ENCODE peak calls at places on chromosomes 13 and 19, in five cellular contexts. H is naive thymus-derived CD4-positive, alpha-beta T cell; R is fibroblast of the aortic adventitia; L is AG10803; T is OCI-LY7. B is an unnamed sample.
A peak's percentile ranks its signal among the peaks of the same experiment; 100 is the strongest.

GRCh38 chr19:5237190-5237780 is 103.3 kb downstream of the PTPRS start:
- DNase-seq in H (no peak), R (no peak), L (no peak), T (no peak), B (no peak)

GRCh38 chr13:109140054-109140776 is 510.8 kb downstream of the MYO16 start:
- DNase-seq in H (no peak), R (no peak), L (no peak), T (no peak), B (no peak)

GRCh38 chr13:53782400-53783030 is 753.9 kb downstream of the OLFM4 start:
- DNase-seq in H (peak; percentile 12), R (peak; percentile 36), L (peak; percentile 50), T (peak; percentile 50), B (peak; percentile 42)

GRCh38 chr19:42528354-42529247 is at the start of gene CEACAM1:
- DNase-seq in H (peak; percentile 53), R (no peak), L (no peak), T (peak; percentile 68), B (peak; percentile 25)

GRCh38 chr19:5150331-5150901 is 181.5 kb downstream of the KDM4B start:
- DNase-seq in H (no peak), R (no peak), L (no peak), T (no peak), B (no peak)

GRCh38 chr13:99174533-99175100 is 26.0 kb upstream of the UBAC2 start:
- DNase-seq in H (no peak), R (peak; percentile 10), L (no peak), T (no peak), B (no peak)

GRCh38 chr13:33351324-33351723 is 65.8 kb upstream of the STARD13 start:
- DNase-seq in H (no peak), R (peak; percentile 68), L (peak; percentile 57), T (no peak), B (no peak)

GRCh38 chr19:58468216-58468839 is 1.4 kb downstream of the ZNF324 start:
- DNase-seq in H (no peak), R (no peak), L (no peak), T (no peak), B (no peak)

GRCh38 chr19:19202707-19203011 is 555 bp downstream of the NR2C2AP start:
- DNase-seq in H (no peak), R (no peak), L (no peak), T (peak; percentile 26), B (no peak)

GRCh38 chr13:45332831-45333219 is 8.2 kb downstream of the TPT1 start:
- DNase-seq in H (no peak), R (no peak), L (no peak), T (peak; percentile 6), B (no peak)
- H3K4me3 ChIP-seq in H (no peak overlapping the region), R (no peak overlapping the region), L (no peak overlapping the region), T (no peak overlapping the region), B (no peak overlapping the region)

GRCh38 chr13:87334176-87334575 is 337.0 kb upstream of the SLITRK5 start:
- DNase-seq in H (no peak), R (no peak), L (no peak), T (no peak), B (no peak)
- H3K4me3 ChIP-seq in H (no peak overlapping the region), R (no peak overlapping the region), L (no peak overlapping the region), T (no peak overlapping the region), B (no peak overlapping the region)

DNA sequence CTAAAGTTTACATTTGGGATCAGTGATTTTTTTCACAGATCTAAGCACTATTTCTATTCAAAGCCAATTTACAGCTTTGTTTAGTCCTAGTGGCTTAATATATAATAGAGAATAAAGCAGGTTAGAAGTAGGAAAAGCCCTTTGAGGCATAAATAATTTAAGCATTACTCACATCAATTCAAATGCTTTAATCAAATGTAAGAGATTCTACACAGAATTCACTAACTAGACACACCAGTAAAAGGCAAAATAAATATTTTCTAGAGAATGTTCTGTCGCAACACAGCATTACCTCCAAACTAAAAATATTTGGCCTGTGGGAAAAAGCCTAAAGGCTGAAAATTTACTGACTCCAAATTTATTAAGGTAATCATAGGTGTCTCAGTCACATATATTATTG is 31.3 kb downstream of the KCTD12 start:
- DNase-seq in H (no peak), R (peak; percentile 46), L (peak; percentile 67), T (no peak), B (no peak)
- H3K4me3 ChIP-seq in H (no peak overlapping the region), R (no peak overlapping the region), L (no peak overlapping the region), T (no peak overlapping the region), B (no peak overlapping the region)

DNA sequence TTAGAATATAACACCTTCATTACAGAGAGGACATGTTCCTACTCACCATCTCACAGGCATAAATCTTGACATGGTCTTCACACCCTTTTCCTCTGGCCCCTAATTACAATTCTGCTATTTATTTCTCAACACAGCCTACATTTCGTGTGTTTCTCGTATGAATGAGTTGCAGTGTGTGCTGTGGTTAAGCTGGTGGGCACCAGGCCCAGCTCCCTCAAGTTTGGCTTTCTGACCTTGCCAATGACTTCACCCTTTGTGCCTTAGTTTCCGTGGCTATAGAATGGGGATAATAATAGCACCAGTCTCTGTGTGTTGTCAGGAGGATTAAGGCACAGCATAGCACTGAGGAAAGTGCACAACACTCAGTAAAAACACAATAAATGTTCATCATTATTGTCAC is 12.4 kb upstream of the KATNAL1 start:
- DNase-seq in H (no peak), R (peak; percentile 55), L (peak; percentile 75), T (no peak), B (no peak)
- H3K4me3 ChIP-seq in H (no peak overlapping the region), R (no peak overlapping the region), L (no peak overlapping the region), T (no peak overlapping the region), B (no peak overlapping the region)

GRCh38 chr19:48443262-48443661 is 2.5 kb upstream of the GRWD1 start:
- DNase-seq in H (peak; percentile 14), R (no peak), L (no peak), T (no peak), B (no peak)
- H3K4me3 ChIP-seq in H (no peak overlapping the region), R (no peak overlapping the region), L (no peak overlapping the region), T (no peak overlapping the region), B (no peak overlapping the region)

GRCh38 chr19:17052439-17052838 is 22.8 kb downstream of the HAUS8 start:
- DNase-seq in H (peak; percentile 45), R (peak; percentile 68), L (peak; percentile 54), T (peak; percentile 44), B (no peak)
- H3K4me3 ChIP-seq in H (no peak overlapping the region), R (no peak overlapping the region), L (no peak overlapping the region), T (no peak overlapping the region), B (no peak overlapping the region)

DNA sequence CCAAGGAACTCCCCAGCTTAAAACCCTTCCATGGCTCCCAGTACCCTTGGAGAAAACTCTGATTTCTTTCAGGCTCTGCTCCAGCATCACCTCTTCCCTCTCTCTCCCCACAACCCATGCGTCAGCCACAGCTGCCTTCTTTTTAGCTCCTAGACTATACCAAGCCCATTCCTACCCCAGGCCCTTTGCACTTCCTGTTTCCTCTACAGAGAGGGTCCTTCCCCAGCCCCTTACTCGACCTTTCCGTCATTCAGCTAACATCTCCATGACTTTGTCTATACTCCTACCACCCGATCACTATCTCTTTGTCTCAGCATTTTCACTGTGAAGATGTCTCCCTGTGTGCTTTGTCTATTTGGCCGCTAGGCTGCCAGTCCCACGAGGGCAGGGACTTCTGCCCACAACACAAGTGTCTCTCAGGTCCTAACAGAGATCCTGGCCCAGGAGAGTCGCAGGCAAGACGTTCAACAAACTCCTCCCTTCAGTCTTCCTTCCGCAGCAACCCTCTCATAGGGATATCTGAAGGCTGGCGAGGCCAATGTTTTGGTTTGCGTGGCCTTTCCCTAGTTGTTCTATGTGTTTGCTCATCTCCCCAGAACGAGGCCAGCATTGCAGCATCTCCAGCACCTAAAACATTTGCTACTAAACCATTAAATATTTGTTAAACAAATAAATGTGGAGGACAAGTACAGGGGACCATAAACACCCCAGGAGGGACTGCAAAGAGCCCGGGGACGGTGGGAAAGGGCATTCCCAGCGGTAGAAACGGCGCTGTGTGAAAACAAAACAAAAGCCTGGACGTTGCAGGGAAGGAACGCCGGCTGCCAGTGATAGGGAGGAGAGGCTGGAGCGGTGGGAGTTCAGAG is 816 bp downstream of the CCNP start:
- DNase-seq in H (no peak), R (peak; percentile 27), L (peak; percentile 43), T (no peak), B (no peak)
- H3K4me3 ChIP-seq in H (no peak overlapping the region), R (peak overlapping the region; percentile 35), L (peak overlapping the region; percentile 47), T (no peak overlapping the region), B (no peak overlapping the region)

GRCh38 chr19:3970313-3970807 is 539 bp downstream of the DAPK3 start:
- DNase-seq in H (no peak), R (no peak), L (no peak), T (no peak), B (no peak)

GRCh38 chr19:3969435-3970312 is 1.2 kb downstream of the DAPK3 start:
- DNase-seq in H (no peak), R (peak; percentile 78), L (peak; percentile 89), T (no peak), B (no peak)

GRCh38 chr19:3966051-3967017 is 4.6 kb downstream of the DAPK3 start:
- DNase-seq in H (no peak), R (no peak), L (no peak), T (no peak), B (no peak)

GRCh38 chr19:3970808-3971598 is at the start of gene DAPK3:
- DNase-seq in H (peak; percentile 86), R (peak; percentile 97), L (peak; percentile 97), T (peak; percentile 99), B (peak; percentile 81)

DNA sequence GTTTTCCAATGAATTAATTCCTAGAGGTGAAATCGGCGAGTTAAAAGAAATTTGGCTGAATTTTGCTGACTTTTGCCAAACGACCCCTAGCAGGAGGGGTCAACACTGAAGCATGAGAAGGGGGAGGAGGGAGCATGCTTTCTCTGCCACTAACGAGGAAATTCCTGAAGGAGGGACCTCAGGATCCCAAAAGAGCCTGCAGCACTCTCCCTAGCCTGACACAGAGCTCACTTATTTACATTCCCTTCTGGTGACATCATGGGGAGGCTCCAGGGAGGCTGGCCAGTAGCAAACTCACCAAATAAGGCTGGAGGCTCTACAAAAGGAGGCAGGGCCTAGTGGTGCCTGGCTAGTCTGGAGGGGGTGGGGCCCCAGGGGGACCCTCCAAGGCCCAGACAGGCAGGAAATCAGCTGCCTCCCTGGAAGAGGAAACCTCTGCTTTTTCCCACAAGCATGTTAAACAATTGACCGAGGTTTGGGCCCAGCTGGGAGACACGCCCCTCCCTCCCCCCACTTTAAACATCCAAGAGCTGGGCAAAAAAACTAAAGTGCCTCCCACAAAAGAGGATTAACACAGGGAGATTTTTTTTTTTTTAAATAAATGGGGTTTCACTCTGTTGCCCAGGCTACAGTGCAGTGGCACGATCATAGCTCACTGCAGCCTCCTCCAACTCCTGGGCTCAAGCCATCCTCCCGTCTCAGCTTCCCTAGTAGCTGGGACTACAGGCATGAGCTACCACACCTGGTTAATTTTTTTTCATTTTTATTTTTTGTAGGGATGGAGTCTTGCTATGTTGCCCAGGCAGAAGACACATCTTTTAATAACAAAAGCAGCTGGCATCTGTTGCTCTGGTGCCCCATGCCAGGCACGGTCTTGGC is 2.1 kb downstream of the DAPK3 start:
- DNase-seq in H (no peak), R (peak; percentile 99), L (peak; percentile 99), T (no peak), B (peak; percentile 14)
- H3K4me3 ChIP-seq in H (no peak overlapping the region), R (peak overlapping the region; percentile 97), L (peak overlapping the region; percentile 94), T (no peak overlapping the region), B (no peak overlapping the region)